ENCODE peak calls at places on chromosomes 13 and 19, in ten cellular contexts. One of them, this sample, is unnamed.

GRCh38 chr19:5075603-5076002 is 106.7 kb downstream of the KDM4B start:
- DNase-seq in mesenchymal stem cell: no peak
- DNase-seq in lower lobe of right lung: no peak
- DNase-seq in skeletal muscle cell: no peak
- DNase-seq in AG04449: no peak
- DNase-seq in activated CD4-positive, alpha-beta T cell treated with anti-CD3 and anti-CD28 coated beads for 1 hour: no peak
- DNase-seq in H54: no peak
- DNase-seq in stimulated activated naive CD4-positive, alpha-beta T cell treated with Interleukin-2 at 50 U/mL for 16 hours: no peak
- DNase-seq in HS-5: no peak
- DNase-seq in Daoy: no peak
- DNase-seq in this sample: no peak

GRCh38 chr13:23183292-23183691 is 2.5 kb downstream of the SGCG start:
- DNase-seq in mesenchymal stem cell: no peak
- DNase-seq in H54: no peak
- DNase-seq in stimulated activated naive CD4-positive, alpha-beta T cell treated with Interleukin-2 at 50 U/mL for 16 hours: no peak
- DNase-seq in skeletal muscle cell: no peak
- DNase-seq in lower lobe of right lung: no peak
- DNase-seq in HS-5: no peak
- DNase-seq in activated CD4-positive, alpha-beta T cell treated with anti-CD3 and anti-CD28 coated beads for 1 hour: no peak
- DNase-seq in Daoy: no peak
- DNase-seq in AG04449: no peak
- DNase-seq in this sample: no peak

GRCh38 chr19:31616031-31616430 is 266.8 kb upstream of the TSHZ3 start:
- DNase-seq in H54: peak; percentile 10
- DNase-seq in activated CD4-positive, alpha-beta T cell treated with anti-CD3 and anti-CD28 coated beads for 1 hour: no peak
- DNase-seq in lower lobe of right lung: no peak
- DNase-seq in HS-5: no peak
- DNase-seq in AG04449: no peak
- DNase-seq in mesenchymal stem cell: no peak
- DNase-seq in stimulated activated naive CD4-positive, alpha-beta T cell treated with Interleukin-2 at 50 U/mL for 16 hours: no peak
- DNase-seq in Daoy: peak; percentile 52
- DNase-seq in skeletal muscle cell: no peak
- DNase-seq in this sample: no peak

GRCh38 chr13:30276178-30276577 is 31.2 kb downstream of the KATNAL1 start:
- DNase-seq in activated CD4-positive, alpha-beta T cell treated with anti-CD3 and anti-CD28 coated beads for 1 hour: no peak
- DNase-seq in skeletal muscle cell: no peak
- DNase-seq in HS-5: no peak
- DNase-seq in stimulated activated naive CD4-positive, alpha-beta T cell treated with Interleukin-2 at 50 U/mL for 16 hours: no peak
- DNase-seq in lower lobe of right lung: no peak
- DNase-seq in mesenchymal stem cell: no peak
- DNase-seq in Daoy: no peak
- DNase-seq in AG04449: no peak
- DNase-seq in H54: no peak
- DNase-seq in this sample: no peak

GRCh38 chr13:23578411-23579071 is 8.3 kb downstream of the TNFRSF19 start:
- DNase-seq in Daoy: peak; percentile 78
- DNase-seq in stimulated activated naive CD4-positive, alpha-beta T cell treated with Interleukin-2 at 50 U/mL for 16 hours: peak; percentile 51
- DNase-seq in mesenchymal stem cell: peak; percentile 61
- DNase-seq in lower lobe of right lung: peak; percentile 90
- DNase-seq in AG04449: no peak
- DNase-seq in H54: peak; percentile 30
- DNase-seq in skeletal muscle cell: peak; percentile 20
- DNase-seq in HS-5: no peak
- DNase-seq in activated CD4-positive, alpha-beta T cell treated with anti-CD3 and anti-CD28 coated beads for 1 hour: peak; percentile 37
- DNase-seq in this sample: no peak

GRCh38 chr19:17794731-17795494 is at the start of gene B3GNT3:
- DNase-seq in activated CD4-positive, alpha-beta T cell treated with anti-CD3 and anti-CD28 coated beads for 1 hour: no peak
- DNase-seq in AG04449: no peak
- DNase-seq in mesenchymal stem cell: no peak
- DNase-seq in HS-5: no peak
- DNase-seq in Daoy: peak; percentile 85
- DNase-seq in stimulated activated naive CD4-positive, alpha-beta T cell treated with Interleukin-2 at 50 U/mL for 16 hours: no peak
- DNase-seq in H54: no peak
- DNase-seq in lower lobe of right lung: peak; percentile 79
- DNase-seq in skeletal muscle cell: no peak
- DNase-seq in this sample: no peak

GRCh38 chr19:45152504-45153338 is 8.1 kb downstream of the NKPD1 start:
- DNase-seq in activated CD4-positive, alpha-beta T cell treated with anti-CD3 and anti-CD28 coated beads for 1 hour: peak; percentile 16
- DNase-seq in HS-5: no peak
- DNase-seq in mesenchymal stem cell: no peak
- DNase-seq in AG04449: no peak
- DNase-seq in skeletal muscle cell: no peak
- DNase-seq in Daoy: peak; percentile 72
- DNase-seq in stimulated activated naive CD4-positive, alpha-beta T cell treated with Interleukin-2 at 50 U/mL for 16 hours: peak; percentile 20
- DNase-seq in lower lobe of right lung: peak; percentile 66
- DNase-seq in H54: no peak
- DNase-seq in this sample: no peak

GRCh38 chr13:67844544-67844943 is 614.4 kb upstream of the PCDH9 start:
- DNase-seq in AG04449: no peak
- DNase-seq in lower lobe of right lung: no peak
- DNase-seq in H54: no peak
- DNase-seq in skeletal muscle cell: no peak
- DNase-seq in HS-5: no peak
- DNase-seq in Daoy: no peak
- DNase-seq in activated CD4-positive, alpha-beta T cell treated with anti-CD3 and anti-CD28 coated beads for 1 hour: no peak
- DNase-seq in stimulated activated naive CD4-positive, alpha-beta T cell treated with Interleukin-2 at 50 U/mL for 16 hours: no peak
- DNase-seq in mesenchymal stem cell: no peak
- DNase-seq in this sample: no peak

This sample was measured in BJ.